ENCODE peak calls at places on chromosomes 7 and 10, in seven cellular contexts. S, J, B, Q, P, N and F are unnamed samples.

GRCh38 chr10:1094112-1095057 is 38.2 kb downstream of the WDR37 start:
- DNase-seq in S (no peak), J (no peak), B (no peak), Q (no peak), P (no peak), N (no peak), F (no peak)

GRCh38 chr10:6416892-6417512 is 163.1 kb downstream of the PRKCQ start:
- DNase-seq in S (peak), J (peak), B (peak), Q (no peak), P (no peak), N (no peak), F (no peak)

GRCh38 chr7:14504134-14504533 is 398.4 kb downstream of the DGKB start:
- DNase-seq in S (no peak), J (peak), B (no peak), Q (no peak), P (no peak), N (no peak), F (no peak)

GRCh38 chr10:1579141-1579491 is 158.2 kb downstream of the ADARB2 start:
- DNase-seq in S (no peak), J (no peak), B (no peak), Q (no peak), P (no peak), N (no peak), F (no peak)

GRCh38 chr10:79404231-79404609 is 41.2 kb downstream of the ZCCHC24 start:
- DNase-seq in S (peak), J (no peak), B (peak), Q (peak), P (no peak), N (peak), F (no peak)

GRCh38 chr7:89680161-89680560 is 474.1 kb upstream of the STEAP1 start:
- DNase-seq in S (no peak), J (no peak), B (no peak), Q (no peak), P (no peak), N (no peak), F (no peak)

GRCh38 chr10:127293640-127294039 is 97.2 kb upstream of the INSYN2A start:
- DNase-seq in S (no peak), J (no peak), B (no peak), Q (no peak), P (peak), N (no peak), F (no peak)

GRCh38 chr10:74058658-74059057 is 60.7 kb downstream of the VCL start:
- DNase-seq in S (peak), J (no peak), B (no peak), Q (no peak), P (no peak), N (no peak), F (no peak)

GRCh38 chr10:131437556-131438465 is 126.3 kb upstream of the TCERG1L start:
- DNase-seq in S (no peak), J (no peak), B (no peak), Q (no peak), P (no peak), N (no peak), F (no peak)

GRCh38 chr10:78524941-78525340 is 491.3 kb downstream of the RPS24 start:
- DNase-seq in S (no peak), J (no peak), B (no peak), Q (no peak), P (no peak), N (no peak), F (no peak)

GRCh38 chr10:113169853-113170455 is 219.9 kb downstream of the TCF7L2 start:
- DNase-seq in S (no peak), J (no peak), B (no peak), Q (no peak), P (no peak), N (no peak), F (no peak)

GRCh38 chr7:101688183-101688831 is 59.2 kb upstream of the MYL10 start:
- DNase-seq in S (peak), J (no peak), B (peak), Q (peak), P (peak), N (peak), F (no peak)

GRCh38 chr10:123009105-123009805 is 449 bp downstream of the ACADSB start:
- DNase-seq in S (no peak), J (no peak), B (no peak), Q (peak), P (peak), N (peak), F (no peak)

GRCh38 chr10:75662715-75663114 is 231.3 kb downstream of the LRMDA start:
- DNase-seq in S (peak), J (no peak), B (no peak), Q (peak), P (no peak), N (no peak), F (no peak)

GRCh38 chr10:48895198-48895720 is 44.4 kb downstream of the LRRC18 start:
- DNase-seq in S (no peak), J (no peak), B (no peak), Q (no peak), P (no peak), N (no peak), F (no peak)

GRCh38 chr7:38506756-38507155 is 124.4 kb downstream of the AMPH start:
- DNase-seq in S (peak), J (no peak), B (peak), Q (no peak), P (no peak), N (no peak), F (no peak)

GRCh38 chr10:96017227-96017687 is 26.1 kb upstream of the CCNJ start:
- DNase-seq in S (peak), J (peak), B (peak), Q (peak), P (peak), N (no peak), F (no peak)

GRCh38 chr10:11250304-11250703 is 232.6 kb downstream of the CELF2 start:
- DNase-seq in S (no peak), J (no peak), B (no peak), Q (no peak), P (no peak), N (no peak), F (no peak)

GRCh38 chr10:70889291-70889690 is 926 bp upstream of the PCBD1 start:
- DNase-seq in S (no peak), J (no peak), B (no peak), Q (no peak), P (no peak), N (no peak), F (no peak)
- H3K27ac ChIP-seq in S (no peak), J (no peak), B (no peak), Q (no peak), P (no peak), N (no peak), F (no peak)

GRCh38 chr10:8235253-8236027 is 181.0 kb downstream of the GATA3 start:
- DNase-seq in S (no peak), J (no peak), B (no peak), Q (no peak), P (no peak), N (no peak), F (no peak)
- H3K27ac ChIP-seq in S (no peak), J (no peak), B (no peak), Q (no peak), P (no peak), N (no peak), F (no peak)

GRCh38 chr10:36023939-36024338 is 381.8 kb upstream of the FZD8 start:
- DNase-seq in S (peak), J (no peak), B (peak), Q (no peak), P (no peak), N (no peak), F (no peak)

GRCh38 chr10:36018996-36019395 is 376.9 kb upstream of the FZD8 start:
- DNase-seq in S (no peak), J (no peak), B (no peak), Q (no peak), P (no peak), N (no peak), F (no peak)

GRCh38 chr10:36017141-36017540 is 375.0 kb upstream of the FZD8 start:
- DNase-seq in S (no peak), J (no peak), B (no peak), Q (no peak), P (no peak), N (no peak), F (no peak)

GRCh38 chr10:36021096-36021495 is 379.0 kb upstream of the FZD8 start:
- DNase-seq in S (no peak), J (no peak), B (no peak), Q (no peak), P (no peak), N (no peak), F (no peak)

GRCh38 chr10:36019749-36020148 is 377.7 kb upstream of the FZD8 start:
- DNase-seq in S (no peak), J (no peak), B (no peak), Q (no peak), P (no peak), N (no peak), F (no peak)
- H3K27ac ChIP-seq in S (no peak), J (no peak), B (no peak), Q (no peak), P (no peak), N (no peak), F (no peak)

GRCh38 chr10:14574291-14574690 is 200.4 kb downstream of the FAM107B start:
- DNase-seq in S (no peak), J (no peak), B (no peak), Q (no peak), P (no peak), N (no peak), F (no peak)
- H3K27ac ChIP-seq in S (no peak), J (no peak), B (no peak), Q (no peak), P (no peak), N (no peak), F (no peak)

DNA sequence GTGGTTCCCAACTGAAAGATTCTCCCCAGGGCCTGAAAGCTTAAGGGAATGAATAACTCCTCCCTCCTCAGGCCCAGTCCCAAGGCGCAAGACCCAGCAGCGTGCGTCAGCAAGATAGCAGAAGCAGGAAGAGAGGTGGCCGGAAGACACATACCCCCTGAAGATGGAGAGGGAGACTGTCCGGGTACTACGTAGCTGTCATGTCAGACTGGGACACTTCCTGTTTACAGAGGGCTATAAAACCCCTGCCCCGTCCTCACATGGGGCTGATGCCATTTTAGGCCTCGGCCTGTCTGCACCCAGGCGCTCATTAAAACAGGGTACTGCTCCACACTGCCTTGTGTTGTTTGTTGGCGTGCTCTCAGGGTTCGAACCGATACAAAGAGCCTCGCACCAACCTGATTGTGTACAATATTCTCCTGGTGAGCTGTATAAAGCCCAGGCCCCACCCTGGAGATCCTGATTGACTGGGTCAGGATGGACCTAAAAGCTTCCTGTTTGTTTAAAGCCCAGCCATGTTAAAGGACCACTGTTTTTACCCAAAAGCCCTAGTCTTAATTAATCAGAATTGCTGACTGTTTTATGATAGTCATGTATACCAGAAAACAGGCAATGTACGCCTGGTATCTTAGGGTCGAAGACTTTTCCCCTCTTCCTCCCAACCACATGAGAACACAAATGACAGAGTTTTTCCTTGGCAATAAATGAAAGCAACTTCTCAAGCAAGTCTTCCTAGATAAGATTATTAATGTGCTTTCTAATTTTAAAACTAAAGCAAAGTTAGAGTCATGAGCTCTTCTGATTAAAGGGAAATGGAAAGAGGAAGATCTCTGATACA is 251.5 kb downstream of the DOCK4 start:
- DNase-seq in S (no peak), J (no peak), B (no peak), Q (peak), P (no peak), N (no peak), F (no peak)
- H3K27ac ChIP-seq in S (no peak), J (no peak), B (no peak), Q (peak), P (no peak), N (no peak), F (peak)

DNA sequence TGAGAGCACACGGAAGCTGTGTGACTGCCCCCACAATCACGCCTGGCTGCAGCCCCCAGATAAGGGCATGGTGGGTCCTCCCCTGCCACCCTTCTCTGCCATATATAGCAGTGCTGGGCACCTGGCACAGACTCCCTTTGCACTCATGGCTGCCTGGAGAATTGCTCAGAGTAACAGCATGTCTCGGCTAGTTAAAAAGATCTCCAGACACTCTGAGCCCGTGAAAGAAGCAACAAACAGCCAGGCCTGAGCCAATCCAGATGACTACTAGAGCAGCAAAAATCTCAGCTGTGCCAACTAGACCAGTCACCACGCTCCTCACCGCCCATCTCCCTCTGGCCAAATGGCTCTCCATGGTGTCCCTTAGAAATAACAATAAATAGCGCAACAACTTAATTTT is 71.3 kb downstream of the PARD3 start:
- DNase-seq in S (peak), J (no peak), B (peak), Q (peak), P (no peak), N (no peak), F (no peak)
- H3K27ac ChIP-seq in S (no peak), J (no peak), B (no peak), Q (peak), P (no peak), N (no peak), F (peak)

GRCh38 chr10:50511512-50512213 is 112.1 kb downstream of the SGMS1 start:
- DNase-seq in S (peak), J (no peak), B (peak), Q (no peak), P (no peak), N (no peak), F (no peak)
- H3K27ac ChIP-seq in S (no peak), J (no peak), B (no peak), Q (no peak), P (no peak), N (peak), F (no peak)